ENCODE peak calls at places on chromosomes 13 and 19, in four cellular contexts. Z is CD8-positive, alpha-beta T cell; C is esophagus squamous epithelium; I is iPS DF 6.9. Y is an unnamed sample.

GRCh38 chr13:67416047-67416925 is 186.2 kb upstream of the PCDH9 start:
- DNase-seq in C (no peak), I (peak; percentile 54), Z (no peak), Y (no peak)

GRCh38 chr19:51354742-51355148 is 11.4 kb downstream of the ETFB start:
- DNase-seq in I (no peak), C (no peak), Z (no peak), Y (no peak)

GRCh38 chr19:8148410-8149231 is 771 bp downstream of the FBN3 start:
- DNase-seq in Z (no peak), C (no peak), I (peak; percentile 88), Y (no peak)

GRCh38 chr13:36673838-36674326 is at the start of gene SERTM1:
- DNase-seq in C (no peak), I (peak; percentile 37), Z (no peak), Y (no peak)

GRCh38 chr19:17950310-17951150 is 16.4 kb upstream of the KCNN1 start:
- DNase-seq in C (no peak), Z (peak; percentile 51), I (no peak), Y (no peak)

GRCh38 chr19:40661616-40662015 is 28.8 kb downstream of the NUMBL start:
- DNase-seq in C (no peak), I (no peak), Z (no peak), Y (no peak)

GRCh38 chr13:48505597-48506091 is 27.2 kb downstream of the RCBTB2 start:
- DNase-seq in Z (peak; percentile 70), I (no peak), C (no peak), Y (no peak)

GRCh38 chr13:41614671-41615519 is 157.5 kb downstream of the RGCC start:
- DNase-seq in Z (no peak), C (no peak), I (no peak), Y (no peak)

GRCh38 chr13:59677966-59678814 is 485.5 kb downstream of the DIAPH3 start:
- DNase-seq in I (no peak), C (no peak), Z (no peak), Y (no peak)

GRCh38 chr19:42919757-42920079 is 2.0 kb upstream of the PSG6 start:
- DNase-seq in Z (no peak), C (no peak), I (no peak), Y (no peak)

GRCh38 chr19:20028611-20029010 is 10.7 kb downstream of the ZNF682 start:
- DNase-seq in C (no peak), I (no peak), Z (no peak), Y (no peak)

GRCh38 chr19:40444181-40445005 is at the start of gene SERTAD3:
- DNase-seq in C (peak; percentile 89), I (no peak), Z (peak; percentile 98), Y (peak; percentile 94)

GRCh38 chr13:32537580-32538233 is 888 bp downstream of the N4BP2L2 start:
- DNase-seq in I (no peak), Z (peak; percentile 63), C (no peak), Y (no peak)

GRCh38 chr13:20867408-20867807 is 35.1 kb downstream of the XPO4 start:
- DNase-seq in I (no peak), Z (no peak), C (no peak), Y (no peak)

GRCh38 chr13:107799001-107799400 is 416.3 kb downstream of the LIG4 start:
- DNase-seq in Z (no peak), I (no peak), C (no peak), Y (no peak)

GRCh38 chr19:55461974-55462628 is 659 bp upstream of the ISOC2 start:
- DNase-seq in C (no peak), Z (no peak), I (no peak), Y (no peak)

GRCh38 chr13:36094478-36094877 is 36.7 kb downstream of the DCLK1 start:
- DNase-seq in Z (no peak), C (no peak), I (no peak), Y (no peak)

GRCh38 chr13:51315658-51316057 is 23.8 kb upstream of the SERPINE3 start:
- DNase-seq in C (no peak), Z (no peak), I (no peak), Y (no peak)

GRCh38 chr19:32373614-32374295 is 28.3 kb downstream of the ZNF507 start:
- DNase-seq in Z (no peak), I (no peak), C (no peak), Y (peak; percentile 15)

GRCh38 chr13:71274923-71275593 is 591.9 kb downstream of the DACH1 start:
- DNase-seq in Z (no peak), I (no peak), C (no peak), Y (no peak)

GRCh38 chr13:40592035-40592434 is 74.4 kb downstream of the FOXO1 start:
- DNase-seq in I (no peak), Z (no peak), C (no peak), Y (no peak)

GRCh38 chr13:40588101-40588500 is 78.3 kb downstream of the FOXO1 start:
- DNase-seq in C (no peak), Z (no peak), I (no peak), Y (no peak)

GRCh38 chr13:40589285-40590109 is 76.9 kb downstream of the FOXO1 start:
- DNase-seq in C (no peak), Z (no peak), I (no peak), Y (no peak)

GRCh38 chr13:40591091-40591490 is 75.3 kb downstream of the FOXO1 start:
- DNase-seq in C (no peak), I (no peak), Z (no peak), Y (no peak)

GRCh38 chr13:40590112-40590862 is 76.2 kb downstream of the FOXO1 start:
- DNase-seq in I (no peak), C (no peak), Z (no peak), Y (no peak)
- H3K4me1 ChIP-seq in I (peaks cover 3% of the 10 kb centered on the region), C (peaks cover 38% of the 10 kb centered on the region), Z (peaks cover 94% of the 10 kb centered on the region), Y (peaks cover 56% of the 10 kb centered on the region)

GRCh38 chr19:35041548-35042055 is at the start of gene HPN:
- DNase-seq in Z (no peak), I (no peak), C (no peak), Y (no peak)
- H3K36me3 ChIP-seq in Z (no peaks in the 10 kb centered on the region), I (no peaks in the 10 kb centered on the region), C (no peaks in the 10 kb centered on the region), Y (no peaks in the 10 kb centered on the region)

GRCh38 chr13:23752111-23753001 is 136.8 kb downstream of the MIPEP start:
- DNase-seq in Z (no peak), I (no peak), C (no peak), Y (no peak)

GRCh38 chr13:23753523-23753922 is 135.7 kb downstream of the MIPEP start:
- DNase-seq in Z (no peak), C (no peak), I (no peak), Y (no peak)

GRCh38 chr13:23750383-23751121 is 138.6 kb downstream of the MIPEP start:
- DNase-seq in C (no peak), Z (no peak), I (no peak), Y (no peak)

GRCh38 chr13:23749288-23749880 is 139.8 kb downstream of the MIPEP start:
- DNase-seq in Z (no peak), C (no peak), I (no peak), Y (no peak)

DNA sequence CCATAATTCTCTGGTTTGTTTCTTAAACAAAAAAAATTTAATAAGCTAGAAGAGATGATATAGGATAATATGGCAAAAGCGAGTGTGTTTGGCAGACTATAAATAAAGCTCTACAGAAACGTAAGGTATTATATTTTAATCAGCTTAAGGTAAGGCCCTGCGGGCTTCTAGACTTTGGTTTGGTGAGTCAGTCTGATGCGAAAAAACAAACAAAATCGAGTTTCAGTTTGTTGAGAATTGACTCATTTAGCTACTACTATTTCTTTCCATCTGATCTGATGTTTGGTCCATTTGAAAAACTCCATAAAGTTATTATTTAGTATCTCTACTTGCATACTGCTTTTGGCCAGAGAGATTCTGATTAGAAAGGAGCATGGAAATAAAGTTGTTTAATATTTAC is 138.0 kb downstream of the MIPEP start:
- DNase-seq in Z (no peak), I (no peak), C (no peak), Y (no peak)
- H3K4me1 ChIP-seq in Z (no peaks in the 10 kb centered on the region), I (peaks cover 1% of the 10 kb centered on the region), C (peaks cover 29% of the 10 kb centered on the region), Y (peaks cover 21% of the 10 kb centered on the region)

GRCh38 chr19:44892932-44893331 is 1.9 kb downstream of the TOMM40 start:
- DNase-seq in C (no peak), Z (no peak), I (no peak), Y (no peak)
- H3K36me3 ChIP-seq in C (peaks cover 68% of the 10 kb centered on the region), Z (peaks cover 34% of the 10 kb centered on the region), I (peaks cover 36% of the 10 kb centered on the region), Y (peaks cover 42% of the 10 kb centered on the region)

GRCh38 chr19:38922482-38922881 is 8.1 kb downstream of the SARS2 start:
- DNase-seq in Z (no peak), I (no peak), C (no peak), Y (no peak)

GRCh38 chr19:38920529-38921419 is 8.8 kb upstream of the CCER2 start:
- DNase-seq in I (no peak), C (no peak), Z (no peak), Y (no peak)

GRCh38 chr19:38919837-38920528 is 8.0 kb upstream of the CCER2 start:
- DNase-seq in I (no peak), C (no peak), Z (no peak), Y (no peak)

GRCh38 chr19:38924383-38924782 is 6.2 kb downstream of the SARS2 start:
- DNase-seq in Z (no peak), C (no peak), I (no peak), Y (no peak)

DNA sequence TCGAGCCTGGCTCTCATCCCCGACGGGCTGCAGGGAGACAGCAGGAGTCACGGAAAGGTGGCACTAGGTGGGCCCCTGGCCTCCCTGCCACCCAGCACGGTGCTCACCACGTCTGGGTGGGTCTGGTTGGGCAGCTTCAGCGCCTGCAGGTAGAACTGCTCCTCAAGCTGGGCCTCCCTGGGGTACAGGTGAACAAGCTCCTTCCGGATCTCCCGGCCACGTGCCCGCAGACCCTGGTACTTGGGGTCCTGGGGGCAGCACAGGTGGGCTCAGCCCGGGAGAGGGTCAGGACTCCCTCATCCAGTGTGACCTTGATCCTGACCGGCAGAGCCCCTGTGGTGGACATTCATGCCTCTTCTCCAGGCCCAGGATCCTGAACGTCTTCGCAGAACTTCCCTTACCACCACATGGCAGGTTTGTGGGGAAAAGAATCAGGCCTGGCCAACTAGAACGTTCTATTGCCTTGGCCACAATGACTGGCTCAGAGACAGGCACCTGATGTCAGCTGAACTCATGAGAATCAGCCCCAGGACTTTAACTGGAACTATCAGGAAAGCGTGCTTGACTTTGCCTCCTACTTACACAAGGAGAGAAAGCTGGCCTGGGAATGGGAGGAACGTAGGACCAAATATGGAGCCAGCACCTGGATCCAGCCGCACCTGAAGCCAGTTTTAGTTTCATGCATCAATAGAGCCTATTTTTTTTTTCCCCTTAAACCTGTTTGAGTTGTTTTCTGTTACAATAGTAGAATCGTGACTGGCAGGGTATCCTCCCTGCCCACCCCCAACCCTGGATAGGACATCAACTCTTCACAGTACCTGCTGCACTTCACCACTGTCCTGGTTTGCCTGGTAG is 8.9 kb downstream of the SARS2 start:
- DNase-seq in I (no peak), C (no peak), Z (no peak), Y (no peak)
- H3K4me1 ChIP-seq in I (no peaks in the 10 kb centered on the region), C (no peaks in the 10 kb centered on the region), Z (no peaks in the 10 kb centered on the region), Y (no peaks in the 10 kb centered on the region)

GRCh38 chr19:5608271-5608666 is 14.3 kb downstream of the SAFB2 start:
- DNase-seq in Z (no peak), C (no peak), I (no peak), Y (no peak)
- H3K36me3 ChIP-seq in Z (peaks cover 80% of the 10 kb centered on the region), C (peaks cover 92% of the 10 kb centered on the region), I (peaks cover 40% of the 10 kb centered on the region), Y (peaks cover 62% of the 10 kb centered on the region)

GRCh38 chr13:46552888-46553520 is at the start of gene LRCH1:
- DNase-seq in I (no peak), C (peak; percentile 69), Z (peak; percentile 90), Y (peak; percentile 70)
- H3K4me1 ChIP-seq in I (peaks cover 3% of the 10 kb centered on the region), C (peaks cover 21% of the 10 kb centered on the region), Z (peaks cover 28% of the 10 kb centered on the region), Y (peaks cover 7% of the 10 kb centered on the region)

Y was measured in thoracic aorta.